ENCODE peak calls at places on chromosomes 13 and 19, in four cellular contexts. A is ovary, F is suprapubic skin, O is H1. G is an unnamed sample.

GRCh38 chr19:5225486-5226345 is 114.9 kb downstream of the PTPRS start:
- DNase-seq in A (no peak), F (no peak), O (no peak), G (no peak)

GRCh38 chr19:926595-927043 is 784 bp downstream of the ARID3A start:
- DNase-seq in A (no peak), F (no peak), O (no peak), G (no peak)

GRCh38 chr13:20148501-20149183 is 12.2 kb downstream of the GJA3 start:
- DNase-seq in A (no peak), F (no peak), O (no peak), G (no peak)

GRCh38 chr19:29690842-29691241 is 24.2 kb downstream of the C19orf12 start:
- DNase-seq in A (no peak), F (no peak), O (no peak), G (no peak)

GRCh38 chr13:24458736-24459135 is 53.8 kb downstream of the PARP4 start:
- DNase-seq in A (no peak), F (no peak), O (no peak), G (no peak)

GRCh38 chr13:28792992-28793391 is 27.1 kb upstream of the MTUS2 start:
- DNase-seq in A (no peak), F (no peak), O (no peak), G (no peak)

GRCh38 chr19:3983936-3984583 is 1.2 kb downstream of the EEF2 start:
- DNase-seq in A (no peak), F (no peak), O (no peak), G (no peak)

GRCh38 chr13:25203256-25203794 is 31.2 kb upstream of the AMER2 start:
- DNase-seq in A (no peak), F (no peak), O (no peak), G (no peak)

GRCh38 chr13:76331948-76332712 is 554.1 kb downstream of the KCTD12 start:
- DNase-seq in A (no peak), F (no peak), O (no peak), G (no peak)

GRCh38 chr19:10471909-10472308 is 31.2 kb downstream of the KEAP1 start:
- DNase-seq in A (no peak), F (no peak), O (no peak), G (no peak)
- TF ChIP-seq CTCF in A (no peak), F (no peak), O (no peak), G (no peak)

GRCh38 chr19:12331211-12331941 is 2.1 kb downstream of the ZNF563 start:
- DNase-seq in A (no peak), F (no peak), O (no peak), G (no peak)
- TF ChIP-seq EP300 in A (no peak), F (no peak), O (no peak), G (no peak)

DNA sequence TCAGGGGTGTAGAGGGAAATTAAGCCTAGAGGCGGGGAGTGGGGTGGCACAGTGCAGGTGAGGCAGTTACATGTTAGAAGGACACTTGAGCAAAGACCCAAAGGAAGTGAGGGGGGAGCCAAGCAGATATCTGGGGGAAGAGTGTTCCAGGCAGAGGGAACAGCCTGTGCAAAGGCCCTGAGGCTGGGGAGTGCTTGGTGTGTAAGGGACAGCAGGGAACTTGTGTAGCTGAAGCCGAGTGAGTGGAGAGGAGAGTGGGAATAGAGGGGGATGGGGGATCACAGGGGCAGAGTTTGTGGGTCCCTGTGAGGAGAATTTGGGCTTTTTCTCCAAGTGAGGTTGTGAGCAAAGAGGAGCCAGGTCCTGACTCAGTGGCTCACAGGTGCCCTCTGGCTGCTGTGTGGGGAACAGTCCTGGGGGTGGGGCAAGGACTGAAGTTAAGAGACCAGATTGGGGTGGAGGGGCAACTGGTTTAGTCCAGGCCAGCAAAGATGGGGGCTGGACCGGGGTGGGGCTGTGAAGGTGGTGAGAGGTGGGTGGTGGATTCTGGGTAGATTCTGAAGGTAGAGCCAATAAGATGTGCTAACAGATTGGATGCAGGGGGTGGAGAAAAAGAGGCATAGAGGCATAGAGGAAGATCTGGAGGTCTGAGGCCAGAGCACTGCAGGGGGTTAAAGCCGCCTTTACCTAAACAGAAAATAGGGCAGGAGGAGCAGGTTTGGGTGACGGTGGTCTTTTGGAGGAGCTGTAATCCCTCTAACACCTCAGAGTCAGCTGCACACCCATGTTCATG is 75.3 kb downstream of the CACNA1A start:
- DNase-seq in A (no peak), F (no peak), O (no peak), G (no peak)
- TF ChIP-seq CTCF in A (no peak), F (no peak), O (peak), G (no peak)

GRCh38 chr19:38370299-38370698 is 4.1 kb upstream of the PSMD8 start:
- DNase-seq in A (no peak), F (no peak), O (no peak), G (no peak)
- TF ChIP-seq EP300 in A (no peak), F (no peak), O (no peak), G (no peak)

DNA sequence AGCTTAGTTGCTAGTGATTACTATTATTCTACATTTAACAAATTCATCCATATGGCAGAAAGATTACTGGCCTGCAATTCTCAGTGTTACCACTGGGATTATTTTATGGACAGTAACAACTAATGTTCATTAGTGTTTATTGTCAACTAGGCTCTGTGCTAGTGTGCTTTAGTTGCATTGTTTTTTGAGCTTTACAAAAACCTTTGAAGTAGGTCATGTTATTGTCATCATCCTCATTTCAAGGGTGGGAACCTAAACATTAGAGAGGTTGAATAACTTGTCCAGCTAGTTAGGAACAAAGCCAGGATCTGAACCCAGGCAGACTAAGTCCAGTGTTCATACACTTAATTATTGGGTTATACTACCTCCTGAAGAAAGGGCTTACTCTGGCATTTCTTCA is 27.8 kb upstream of the TDRD3 start:
- DNase-seq in A (no peak), F (no peak), O (no peak), G (no peak)
- TF ChIP-seq CTCF in A (no peak), F (no peak), O (no peak), G (peak)

GRCh38 chr13:100212904-100213538 is 124.1 kb downstream of the PCCA start:
- DNase-seq in A (no peak), F (no peak), O (no peak), G (no peak)

GRCh38 chr13:100213576-100213975 is 124.7 kb downstream of the PCCA start:
- DNase-seq in A (no peak), F (no peak), O (no peak), G (no peak)

GRCh38 chr13:100209857-100210580 is 121.1 kb downstream of the PCCA start:
- DNase-seq in A (no peak), F (no peak), O (no peak), G (no peak)

GRCh38 chr13:100208596-100208995 is 119.7 kb downstream of the PCCA start:
- DNase-seq in A (no peak), F (no peak), O (no peak), G (no peak)

DNA sequence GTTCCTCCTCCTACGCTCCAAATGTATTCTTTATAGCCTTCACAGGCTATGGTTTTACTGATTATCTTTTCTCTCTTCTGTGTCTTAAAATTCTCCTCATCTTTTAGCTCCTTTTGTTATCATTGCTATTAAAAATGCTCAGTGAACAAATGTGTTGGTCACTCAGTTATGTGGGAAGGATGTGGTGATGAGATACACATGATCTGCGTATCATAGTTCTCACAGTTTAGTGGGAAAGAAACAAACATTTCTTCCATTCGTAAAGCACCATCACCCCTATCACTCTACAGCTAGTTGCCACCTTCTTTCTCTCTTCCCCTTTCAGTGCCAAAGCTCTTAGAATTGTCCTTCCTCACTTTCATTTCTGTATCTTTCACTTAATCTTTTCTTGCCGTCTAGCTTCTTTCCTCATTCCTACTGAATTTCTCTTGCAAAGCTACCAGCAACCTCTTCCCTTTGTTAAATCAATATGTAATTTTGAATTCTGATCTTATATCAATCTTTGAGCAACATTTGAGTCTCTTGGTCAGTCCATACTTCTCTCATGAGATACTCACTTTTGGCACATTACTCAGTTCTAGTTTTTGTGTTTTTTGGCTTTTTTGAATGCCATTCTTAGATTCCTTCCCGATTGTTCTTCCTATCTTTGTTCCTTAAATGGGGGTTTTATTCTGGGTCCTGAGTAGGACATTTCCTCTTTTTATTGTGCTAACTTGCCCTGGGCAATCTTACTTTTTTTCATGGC is 122.2 kb downstream of the PCCA start:
- DNase-seq in A (no peak), F (no peak), O (no peak), G (no peak)
- TF ChIP-seq EP300 in A (no peak), F (no peak), O (no peak), G (no peak)

GRCh38 chr13:85812282-85812681 is 13.1 kb upstream of the SLITRK6 start:
- DNase-seq in A (no peak), F (no peak), O (no peak), G (no peak)

GRCh38 chr13:85819513-85819912 is 20.3 kb upstream of the SLITRK6 start:
- DNase-seq in A (no peak), F (no peak), O (no peak), G (no peak)

GRCh38 chr13:85816413-85816812 is 17.2 kb upstream of the SLITRK6 start:
- DNase-seq in A (no peak), F (no peak), O (no peak), G (no peak)
- TF ChIP-seq CTCF in A (no peak), F (no peak), O (no peak), G (no peak)

DNA sequence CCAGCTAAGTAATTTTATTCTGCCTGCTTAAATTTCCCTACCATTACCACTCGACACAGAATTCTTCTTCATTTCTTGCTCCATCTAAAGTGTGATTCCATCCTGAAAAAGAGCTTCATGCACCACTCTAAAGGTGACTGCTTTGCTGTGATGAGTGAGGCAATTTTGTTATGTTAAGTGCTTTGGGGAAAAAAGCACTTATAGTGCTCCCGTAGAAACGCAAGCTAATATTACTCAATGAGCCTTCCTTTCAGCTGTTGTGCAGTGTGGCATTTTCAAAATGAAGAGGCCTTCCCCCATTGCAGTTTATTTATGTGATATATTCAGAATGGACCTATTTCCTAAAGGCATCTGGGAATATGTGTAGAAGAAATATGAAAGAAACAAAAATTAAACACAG is 211.9 kb downstream of the DCT start:
- DNase-seq in A (no peak), F (no peak), O (no peak), G (no peak)
- TF ChIP-seq EP300 in A (no peak), F (no peak), O (no peak), G (no peak)

DNA sequence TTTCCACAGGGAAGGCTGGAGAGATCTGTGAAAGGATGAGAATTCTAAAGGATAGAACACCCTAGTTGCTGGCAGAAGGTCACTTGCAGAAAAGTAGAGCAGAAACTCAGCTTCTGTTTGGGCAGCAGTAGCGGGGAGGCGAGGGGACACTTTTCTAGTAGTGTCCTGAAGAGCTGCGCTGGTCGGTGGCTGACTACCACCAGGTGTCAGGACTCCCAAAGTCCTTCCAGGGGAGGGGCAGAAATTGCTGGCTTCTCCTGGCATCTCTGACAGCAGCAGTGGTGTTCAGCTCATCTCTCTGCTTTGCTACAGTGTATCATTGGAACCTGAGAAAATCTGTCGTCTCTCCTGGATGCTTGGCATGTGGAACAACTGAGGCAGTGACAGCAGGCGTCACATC is 120.9 kb downstream of the ZDHHC20 start:
- DNase-seq in A (no peak), F (no peak), O (no peak), G (no peak)
- TF ChIP-seq CTCF in A (no peak), F (no peak), O (peak), G (no peak)

GRCh38 chr19:52789440-52789839 is 2.8 kb upstream of the ZNF600 start:
- DNase-seq in A (no peak), F (no peak), O (no peak), G (no peak)

GRCh38 chr19:52786078-52786463 is 520 bp downstream of the ZNF600 start:
- DNase-seq in A (peak), F (no peak), O (no peak), G (no peak)

DNA sequence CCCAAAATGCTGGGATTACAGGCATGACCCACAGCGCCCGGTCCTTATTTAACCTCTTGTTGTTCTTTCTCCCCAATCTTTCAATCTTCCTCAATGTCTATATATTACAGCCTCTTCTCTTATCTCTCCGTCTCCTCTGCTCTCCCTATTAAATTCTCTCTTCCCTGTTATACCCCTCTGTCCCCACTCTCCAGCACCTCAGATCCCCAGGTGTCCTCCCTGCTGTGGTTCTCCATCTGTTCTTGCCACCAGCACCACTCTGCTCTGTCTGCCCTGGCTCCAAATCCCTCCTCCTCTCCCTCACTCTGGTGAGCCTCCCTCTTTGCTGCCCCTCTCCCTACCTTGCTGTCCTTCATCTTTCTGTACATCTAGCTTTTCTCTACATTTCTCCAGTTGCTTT is 1.1 kb downstream of the ZNF600 start:
- DNase-seq in A (no peak), F (no peak), O (no peak), G (no peak)
- TF ChIP-seq EP300 in A (no peak), F (no peak), O (no peak), G (no peak)